ENCODE peak calls at places on chromosomes 11 and 22, in seven cellular contexts. A, G, W, X, S, Z and F are unnamed samples. For H3K9me3, the result is how much of the 10 kb centered on the place peaks cover.

GRCh38 chr11:8650401-8650990 is 32.0 kb downstream of the TRIM66 start:
- DNase-seq in X (no peak), G (no peak), S (no peak), Z (no peak), A (no peak), W (no peak), F (no peak)

GRCh38 chr11:69810289-69811118 is 8.7 kb downstream of the FGF3 start:
- DNase-seq in G (no peak), W (no peak), A (no peak), S (no peak), Z (no peak), X (no peak), F (no peak)

GRCh38 chr11:46099973-46100335 is 21.3 kb downstream of the PHF21A start:
- DNase-seq in W (no peak), A (no peak), X (no peak), G (no peak), Z (no peak), S (no peak), F (no peak)

GRCh38 chr11:126628450-126628789 is 272.9 kb downstream of the ST3GAL4 start:
- DNase-seq in A (no peak), W (no peak), Z (no peak), G (no peak), S (no peak), X (no peak), F (no peak)

GRCh38 chr11:6249822-6250555 is 9.6 kb upstream of the CCKBR start:
- DNase-seq in X (peak), S (peak), Z (peak), G (peak), A (peak), W (no peak), F (peak)

GRCh38 chr22:40637181-40638150 is 947 bp upstream of the MRTFA start:
- DNase-seq in S (peak), A (no peak), G (no peak), X (peak), Z (peak), W (no peak), F (peak)

GRCh38 chr11:11894486-11894885 is 52.7 kb downstream of the USP47 start:
- DNase-seq in A (no peak), Z (no peak), G (no peak), W (no peak), X (no peak), S (no peak), F (no peak)

GRCh38 chr22:20748082-20748481 is 25.8 kb upstream of the SERPIND1 start:
- DNase-seq in W (no peak), G (no peak), S (no peak), A (no peak), X (no peak), Z (no peak), F (no peak)

GRCh38 chr11:27535103-27535502 is 28.5 kb upstream of the LIN7C start:
- DNase-seq in A (no peak), W (no peak), S (no peak), G (no peak), X (no peak), Z (no peak), F (no peak)

GRCh38 chr11:792535-792821 is 2.6 kb upstream of the CEND1 start:
- DNase-seq in A (no peak), Z (no peak), W (no peak), S (no peak), G (no peak), X (no peak), F (no peak)

GRCh38 chr11:11227686-11228085 is 125.4 kb downstream of the CSNK2A3 start:
- DNase-seq in W (no peak), S (no peak), X (no peak), A (no peak), Z (no peak), G (no peak), F (no peak)

GRCh38 chr11:10076458-10077141 is 217.4 kb downstream of the SBF2 start:
- DNase-seq in X (peak), A (peak), S (peak), G (peak), W (peak), Z (peak), F (peak)

GRCh38 chr11:64712430-64713030 is 10.5 kb downstream of the NRXN2 start:
- DNase-seq in W (no peak), Z (no peak), A (no peak), S (no peak), G (no peak), X (peak), F (no peak)

GRCh38 chr22:25970348-25970995 is 198.8 kb upstream of the SEZ6L start:
- DNase-seq in W (no peak), X (no peak), A (no peak), G (no peak), Z (no peak), S (no peak), F (no peak)

GRCh38 chr22:37764622-37765021 is 43.1 kb upstream of the GCAT start:
- DNase-seq in X (no peak), S (no peak), G (no peak), Z (no peak), W (no peak), A (no peak), F (no peak)

GRCh38 chr11:44784784-44785183 is 58.0 kb downstream of the TSPAN18 start:
- DNase-seq in A (no peak), X (no peak), S (no peak), W (no peak), G (no peak), Z (no peak), F (no peak)

GRCh38 chr11:67391304-67392181 is at the start of gene RAD9A:
- DNase-seq in W (peak), X (peak), Z (peak), G (peak), S (peak), A (peak), F (peak)

GRCh38 chr11:100619484-100619883 is 67.6 kb upstream of the ARHGAP42 start:
- DNase-seq in X (no peak), Z (no peak), S (no peak), W (no peak), A (no peak), G (no peak), F (no peak)

GRCh38 chr11:3123316-3123715 is 41.8 kb downstream of the OSBPL5 start:
- DNase-seq in A (no peak), X (peak), Z (no peak), W (no peak), G (no peak), S (peak), F (no peak)

GRCh38 chr11:23957309-23957708 is 539.5 kb upstream of the LUZP2 start:
- DNase-seq in G (no peak), Z (no peak), W (no peak), A (no peak), S (no peak), X (no peak), F (no peak)

GRCh38 chr22:44786610-44787009 is 34.2 kb downstream of the ARHGAP8 start:
- DNase-seq in X (no peak), A (no peak), Z (no peak), W (no peak), G (no peak), S (no peak), F (no peak)

GRCh38 chr11:124801014-124801413 is 808 bp upstream of the MSANTD2 start:
- DNase-seq in A (no peak), G (no peak), W (no peak), Z (no peak), X (no peak), S (no peak), F (no peak)

GRCh38 chr22:22800716-22801115 is 86.9 kb upstream of the IGLL5 start:
- DNase-seq in G (no peak), A (no peak), W (no peak), X (no peak), Z (no peak), S (no peak), F (no peak)

GRCh38 chr11:46414899-46415298 is 23.3 kb upstream of the CHRM4 start:
- DNase-seq in G (no peak), S (no peak), A (no peak), Z (no peak), W (no peak), X (no peak), F (no peak)

GRCh38 chr11:109864834-109865557 is 228.2 kb upstream of the ZC3H12C start:
- DNase-seq in W (no peak), A (no peak), Z (no peak), X (no peak), S (no peak), G (no peak), F (no peak)

GRCh38 chr22:41913040-41913719 is 1.7 kb downstream of the SHISA8 start:
- DNase-seq in G (no peak), A (no peak), X (no peak), Z (no peak), S (no peak), W (no peak), F (no peak)

GRCh38 chr11:44709281-44709562 is 17.5 kb upstream of the TSPAN18 start:
- DNase-seq in Z (peak), A (no peak), G (peak), S (no peak), W (peak), X (no peak), F (no peak)

GRCh38 chr11:77101043-77101537 is 1.6 kb upstream of the OMP start:
- DNase-seq in G (no peak), X (no peak), Z (no peak), W (peak), S (no peak), A (peak), F (no peak)

GRCh38 chr11:134518616-134519389 is 106.8 kb upstream of the B3GAT1 start:
- DNase-seq in Z (no peak), W (no peak), S (peak), G (no peak), A (no peak), X (no peak), F (no peak)

GRCh38 chr22:29093501-29093921 is 20.7 kb downstream of the KREMEN1 start:
- DNase-seq in W (no peak), A (no peak), S (no peak), X (peak), G (no peak), Z (no peak), F (no peak)

GRCh38 chr22:38569972-38570840 is at the start of gene DMC1:
- DNase-seq in W (peak), G (peak), A (peak), S (peak), X (peak), Z (peak), F (peak)

GRCh38 chr11:16136792-16137395 is 219.5 kb downstream of the SOX6 start:
- DNase-seq in W (no peak), S (no peak), Z (no peak), G (no peak), A (no peak), X (peak), F (no peak)

GRCh38 chr11:68382358-68382998 is 70.1 kb downstream of the LRP5 start:
- DNase-seq in W (no peak), G (no peak), S (no peak), A (no peak), X (no peak), Z (no peak), F (no peak)

GRCh38 chr22:44952863-44953790 is 56.7 kb downstream of the PHF21B start:
- DNase-seq in G (no peak), S (no peak), A (no peak), W (no peak), X (no peak), Z (no peak), F (no peak)

GRCh38 chr11:75432911-75433321 is at the start of gene KLHL35:
- DNase-seq in A (no peak), S (no peak), W (no peak), X (no peak), G (no peak), Z (no peak), F (no peak)
- H3K4me3 ChIP-seq in A (no peak), S (no peak), W (no peak), X (no peak), G (no peak), Z (no peak), F (no peak)

DNA sequence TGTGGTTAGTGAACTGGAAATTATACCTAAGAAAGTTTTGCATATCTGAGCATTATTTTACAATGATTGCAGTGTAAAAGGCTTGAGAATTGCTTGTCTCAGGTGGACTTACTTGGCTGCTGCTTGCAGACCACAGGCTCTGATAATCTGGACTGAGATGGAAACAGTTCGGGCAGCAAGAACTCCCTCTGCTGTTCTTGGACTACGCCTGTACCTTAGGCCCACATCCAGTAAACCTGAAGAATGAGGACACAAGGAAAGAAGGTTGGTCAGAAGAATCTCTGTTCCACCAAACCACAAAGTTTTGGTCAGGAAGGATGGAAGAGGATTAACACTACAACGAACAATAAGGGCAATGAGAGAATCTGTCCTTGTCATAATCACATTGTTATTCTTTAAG is 80.1 kb downstream of the C2CD3 start:
- DNase-seq in W (peak), Z (no peak), A (no peak), S (no peak), X (no peak), G (no peak), F (no peak)
- H3K9me3 ChIP-seq in W (under half), Z (under half), A (under half), S (under half), X (under half), G (under half), F (under half)

DNA sequence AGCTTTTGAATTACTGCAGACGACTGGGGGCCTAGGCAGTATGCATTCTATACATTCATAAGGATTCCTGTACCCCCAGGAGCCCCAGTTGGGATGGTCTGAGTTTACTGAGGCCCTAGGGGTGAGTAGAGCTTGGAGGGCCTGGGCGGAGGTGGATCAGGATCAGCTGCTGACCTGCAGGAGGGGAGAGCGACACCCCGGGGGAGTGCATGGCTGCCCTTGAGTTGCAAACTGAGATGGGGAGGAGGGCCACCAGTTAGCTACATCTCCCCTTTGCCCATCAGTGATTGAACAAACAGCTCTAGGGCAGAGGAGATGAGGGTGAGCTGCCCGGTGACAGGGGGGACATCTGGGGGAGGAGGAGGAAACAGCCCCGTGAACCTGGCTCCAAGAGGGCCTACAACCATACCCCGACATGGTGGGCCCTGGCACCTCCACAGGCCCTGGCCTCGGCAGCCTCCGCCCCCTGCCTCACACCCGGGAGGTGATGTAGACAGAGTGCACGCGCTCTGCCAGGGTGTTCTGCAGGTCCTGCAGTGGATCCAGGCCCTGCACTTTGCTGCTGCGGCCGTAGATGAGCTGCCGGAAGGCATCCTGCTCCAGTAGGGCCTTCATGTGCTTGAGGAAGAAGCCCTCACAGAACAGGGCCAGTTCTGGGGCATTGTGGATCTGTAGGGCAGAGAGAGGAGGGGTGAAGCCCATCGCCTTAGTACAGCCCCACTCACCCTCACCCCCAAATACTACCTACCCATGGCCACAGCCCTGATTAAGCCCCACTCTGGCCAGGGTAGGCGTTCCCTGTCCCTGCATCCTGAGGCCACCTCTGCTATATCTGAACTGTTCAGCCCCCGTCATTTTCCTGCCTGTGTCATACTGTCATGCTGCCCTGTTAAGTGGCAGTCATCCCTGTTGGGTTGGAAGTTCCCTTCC is 46.8 kb downstream of the NAT10 start:
- DNase-seq in A (no peak), Z (no peak), G (no peak), X (no peak), S (no peak), W (no peak), F (no peak)
- TF ChIP-seq POLR2A in A (no peak), Z (no peak), G (no peak), X (no peak), S (no peak), W (no peak), F (no peak)

DNA sequence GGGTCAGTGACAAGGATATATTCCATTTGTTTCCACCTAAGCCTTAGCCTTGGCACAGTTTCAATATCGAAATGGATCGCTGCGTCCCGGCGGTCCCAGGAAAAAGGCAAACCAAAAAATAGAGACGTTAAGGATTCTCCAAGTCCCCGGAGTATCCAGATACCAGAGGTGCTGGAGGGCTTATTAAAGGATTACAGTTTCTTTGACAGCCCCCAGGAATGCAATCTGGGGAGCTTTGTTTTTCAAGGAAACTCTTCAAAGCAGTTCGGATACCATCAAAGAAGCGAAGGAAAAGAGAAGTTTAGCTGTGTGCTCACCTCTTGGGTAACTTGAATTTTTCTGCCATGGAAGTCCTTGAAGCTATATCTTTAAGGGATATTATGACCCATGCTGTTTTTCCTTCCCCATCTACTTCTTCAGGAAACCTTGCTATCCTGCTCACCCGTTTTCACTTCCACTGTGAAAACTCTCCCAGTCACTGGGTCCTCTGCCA is 600 bp upstream of the GPR83 start:
- DNase-seq in A (no peak), X (no peak), S (no peak), W (no peak), G (no peak), Z (no peak), F (no peak)
- H3K4me3 ChIP-seq in A (peak), X (peak), S (peak), W (peak), G (no peak), Z (peak), F (peak)

GRCh38 chr11:118087933-118088332 is 1.2 kb upstream of the SMIM35 start:
- DNase-seq in A (no peak), Z (no peak), S (no peak), X (no peak), G (no peak), W (no peak), F (no peak)
- H3K9me3 ChIP-seq in A (under half), Z (under half), S (under half), X (under half), G (under half), W (under half), F (under half)

DNA sequence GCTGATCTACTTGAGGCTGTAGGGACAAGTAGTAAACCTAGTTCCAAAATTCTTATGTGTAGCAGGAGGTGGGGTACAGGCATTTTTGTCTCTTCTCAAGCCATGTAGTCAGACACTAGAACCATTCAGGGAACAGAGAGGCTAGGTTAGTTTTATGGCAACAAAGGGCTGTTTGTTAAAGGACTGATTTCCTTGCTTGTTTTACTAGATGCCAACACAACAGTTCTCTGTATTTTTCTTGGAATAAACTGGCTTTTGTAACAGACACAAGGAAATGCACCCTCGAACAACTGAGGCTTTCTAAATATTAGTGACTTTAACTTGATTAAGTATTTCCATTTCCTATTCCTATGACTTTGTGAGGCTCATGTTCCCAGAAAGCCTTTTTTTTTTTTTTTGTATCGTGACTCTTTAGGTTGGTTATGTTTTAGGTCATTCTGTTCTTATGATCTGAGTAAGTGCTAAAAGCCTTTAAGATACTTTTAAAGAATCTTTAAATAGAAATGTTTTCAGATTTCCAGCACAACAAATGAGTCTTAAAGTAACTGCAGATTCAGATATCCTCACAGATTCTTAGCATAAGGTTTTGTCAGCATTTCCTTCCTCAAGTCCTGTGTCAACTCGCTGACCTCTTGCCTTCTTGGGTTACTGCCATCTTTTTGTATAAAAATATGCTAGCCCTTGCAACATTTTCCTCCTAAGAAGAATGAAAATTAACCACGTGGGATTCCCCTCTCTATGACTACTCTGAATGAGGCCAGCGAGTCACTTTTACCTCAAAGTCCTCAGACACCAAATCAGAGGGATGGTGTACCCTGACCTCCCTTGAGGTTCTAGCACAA is 92.5 kb downstream of the CCDC83 start:
- DNase-seq in X (peak), A (peak), Z (no peak), S (no peak), G (no peak), W (no peak), F (no peak)
- TF ChIP-seq POLR2A in X (no peak), A (no peak), Z (no peak), S (no peak), G (no peak), W (no peak), F (no peak)

DNA sequence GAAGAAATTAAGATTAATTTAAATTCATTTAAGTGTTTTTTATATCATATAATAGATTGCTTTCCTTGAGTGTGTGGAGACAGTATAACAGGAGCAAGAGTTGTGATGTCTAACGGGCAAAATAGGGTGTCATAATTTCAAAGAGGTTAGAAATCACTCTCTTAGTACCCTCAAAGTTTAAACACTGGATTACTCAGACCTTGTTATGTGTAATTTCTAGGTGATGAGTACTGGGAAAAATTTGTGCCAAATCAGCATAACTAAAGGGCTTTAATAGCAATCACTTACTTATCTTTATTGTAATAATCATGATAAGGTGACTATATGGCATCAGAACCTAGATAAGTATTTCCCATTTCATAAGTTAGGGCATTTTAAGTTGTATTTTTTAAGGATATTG is 24.0 kb upstream of the PDE3B start:
- DNase-seq in G (no peak), S (no peak), A (no peak), W (peak), X (no peak), Z (no peak), F (no peak)
- H3K4me3 ChIP-seq in G (no peak), S (no peak), A (no peak), W (no peak), X (no peak), Z (no peak), F (no peak)